ENCODE peak calls at places on chromosomes 11 and 22, in seven cellular contexts. D, E, S, N, Q, Z and V are unnamed samples.

GRCh38 chr22:45210174-45210573 is 30.5 kb downstream of the KIAA0930 start:
- DNase-seq in Q (no peak), E (no peak), D (no peak), Z (peak), S (no peak), N (no peak), V (no peak)

GRCh38 chr11:36627006-36627405 is 29.0 kb upstream of the RAG2 start:
- DNase-seq in D (no peak), E (no peak), Z (no peak), S (no peak), Q (no peak), N (no peak), V (no peak)

GRCh38 chr11:35088676-35089075 is 50.3 kb upstream of the CD44 start:
- DNase-seq in N (no peak), D (no peak), S (no peak), E (peak), Z (peak), Q (no peak), V (peak)

GRCh38 chr11:29914203-29914930 is 102.5 kb downstream of the KCNA4 start:
- DNase-seq in Z (no peak), S (no peak), N (no peak), E (no peak), Q (no peak), D (no peak), V (peak)

GRCh38 chr11:47924184-47924671 is 56.1 kb upstream of the PTPRJ start:
- DNase-seq in E (peak), Z (peak), D (no peak), Q (peak), S (no peak), N (peak), V (peak)

GRCh38 chr11:27722945-27723344 is 22.7 kb upstream of the BDNF start:
- DNase-seq in Z (no peak), D (peak), Q (no peak), E (no peak), N (no peak), S (no peak), V (peak)

GRCh38 chr11:36278531-36279245 is 10.5 kb downstream of the COMMD9 start:
- DNase-seq in Z (no peak), Q (no peak), S (no peak), D (peak), N (peak), E (no peak), V (no peak)

GRCh38 chr11:109033627-109034340 is 368.9 kb downstream of the DDX10 start:
- DNase-seq in N (peak), S (no peak), E (peak), Q (no peak), Z (no peak), D (no peak), V (peak)

GRCh38 chr11:108906826-108907225 is 242.0 kb downstream of the DDX10 start:
- DNase-seq in Z (peak), N (peak), E (peak), S (no peak), Q (no peak), D (no peak), V (peak)

GRCh38 chr11:1088927-1089737 is 14.5 kb downstream of the MUC2 start:
- DNase-seq in S (no peak), Z (no peak), Q (no peak), D (no peak), E (no peak), N (no peak), V (no peak)

GRCh38 chr22:45284705-45285305 is at the start of gene UPK3A:
- DNase-seq in S (peak), Z (peak), N (no peak), E (peak), Q (peak), D (peak), V (peak)

GRCh38 chr22:25898707-25899365 is 156.8 kb downstream of the MYO18B start:
- DNase-seq in N (no peak), Z (no peak), Q (peak), D (peak), S (no peak), E (no peak), V (no peak)

GRCh38 chr11:11620251-11620965 is 1.4 kb downstream of the GALNT18 start:
- DNase-seq in S (no peak), E (peak), Z (no peak), Q (peak), N (peak), D (peak), V (peak)

GRCh38 chr11:104772806-104773241 is 125.4 kb downstream of the CASP12 start:
- DNase-seq in E (peak), Q (peak), N (peak), Z (peak), D (no peak), S (no peak), V (peak)

GRCh38 chr22:24681236-24681635 is 78.2 kb downstream of the GGT1 start:
- DNase-seq in E (peak), Q (no peak), N (peak), S (no peak), Z (no peak), D (no peak), V (no peak)

GRCh38 chr11:129968611-129969419 is 33.8 kb downstream of the PRDM10 start:
- DNase-seq in Q (no peak), S (no peak), Z (no peak), E (no peak), D (no peak), N (no peak), V (no peak)

GRCh38 chr11:46710821-46711269 is 8.2 kb upstream of the F2 start:
- DNase-seq in E (peak), N (peak), D (no peak), Z (no peak), Q (no peak), S (no peak), V (peak)

GRCh38 chr11:86592047-86592564 is 80.3 kb downstream of the ME3 start:
- DNase-seq in E (peak), S (no peak), Z (peak), D (no peak), N (peak), Q (no peak), V (peak)

GRCh38 chr11:115660072-115660805 is 156.0 kb upstream of the CADM1 start:
- DNase-seq in S (no peak), E (no peak), Q (no peak), Z (no peak), N (peak), D (peak), V (no peak)

GRCh38 chr22:39389420-39389819 is 10.2 kb upstream of the TAB1 start:
- DNase-seq in E (no peak), Z (no peak), N (no peak), D (no peak), S (no peak), Q (no peak), V (no peak)

GRCh38 chr11:58577441-58578135 is 1.3 kb upstream of the ZFP91 start:
- DNase-seq in E (peak), Z (peak), Q (no peak), S (peak), N (peak), D (no peak), V (peak)

GRCh38 chr11:80083561-80083960 is 642.7 kb upstream of the TENM4 start:
- DNase-seq in Z (peak), N (no peak), S (no peak), Q (no peak), D (peak), E (peak), V (no peak)

GRCh38 chr22:46086577-46087335 is 63.6 kb upstream of the PPARA start:
- DNase-seq in Q (no peak), S (no peak), N (no peak), D (no peak), Z (no peak), E (no peak), V (peak)

GRCh38 chr11:15901790-15902189 is 454.6 kb downstream of the SOX6 start:
- DNase-seq in E (no peak), D (no peak), Q (no peak), S (no peak), N (no peak), Z (peak), V (no peak)

GRCh38 chr11:130947889-130948288 is 31.6 kb upstream of the SNX19 start:
- DNase-seq in E (no peak), Q (no peak), Z (no peak), N (peak), D (no peak), S (no peak), V (peak)

GRCh38 chr22:35212020-35212419 is 45.3 kb upstream of the HMGXB4 start:
- DNase-seq in D (no peak), E (peak), S (no peak), Q (no peak), Z (no peak), N (no peak), V (peak)

GRCh38 chr11:34926101-34926830 is 9.8 kb downstream of the PDHX start:
- DNase-seq in N (peak), Q (peak), D (peak), E (peak), Z (peak), S (peak), V (peak)

GRCh38 chr11:115522302-115522701 is 18.1 kb upstream of the CADM1 start:
- DNase-seq in N (no peak), Q (no peak), S (no peak), E (no peak), Z (no peak), D (no peak), V (no peak)

GRCh38 chr22:47304854-47305253 is 542.4 kb downstream of the TBC1D22A start:
- DNase-seq in Q (no peak), E (no peak), D (no peak), N (no peak), S (no peak), Z (no peak), V (no peak)

DNA sequence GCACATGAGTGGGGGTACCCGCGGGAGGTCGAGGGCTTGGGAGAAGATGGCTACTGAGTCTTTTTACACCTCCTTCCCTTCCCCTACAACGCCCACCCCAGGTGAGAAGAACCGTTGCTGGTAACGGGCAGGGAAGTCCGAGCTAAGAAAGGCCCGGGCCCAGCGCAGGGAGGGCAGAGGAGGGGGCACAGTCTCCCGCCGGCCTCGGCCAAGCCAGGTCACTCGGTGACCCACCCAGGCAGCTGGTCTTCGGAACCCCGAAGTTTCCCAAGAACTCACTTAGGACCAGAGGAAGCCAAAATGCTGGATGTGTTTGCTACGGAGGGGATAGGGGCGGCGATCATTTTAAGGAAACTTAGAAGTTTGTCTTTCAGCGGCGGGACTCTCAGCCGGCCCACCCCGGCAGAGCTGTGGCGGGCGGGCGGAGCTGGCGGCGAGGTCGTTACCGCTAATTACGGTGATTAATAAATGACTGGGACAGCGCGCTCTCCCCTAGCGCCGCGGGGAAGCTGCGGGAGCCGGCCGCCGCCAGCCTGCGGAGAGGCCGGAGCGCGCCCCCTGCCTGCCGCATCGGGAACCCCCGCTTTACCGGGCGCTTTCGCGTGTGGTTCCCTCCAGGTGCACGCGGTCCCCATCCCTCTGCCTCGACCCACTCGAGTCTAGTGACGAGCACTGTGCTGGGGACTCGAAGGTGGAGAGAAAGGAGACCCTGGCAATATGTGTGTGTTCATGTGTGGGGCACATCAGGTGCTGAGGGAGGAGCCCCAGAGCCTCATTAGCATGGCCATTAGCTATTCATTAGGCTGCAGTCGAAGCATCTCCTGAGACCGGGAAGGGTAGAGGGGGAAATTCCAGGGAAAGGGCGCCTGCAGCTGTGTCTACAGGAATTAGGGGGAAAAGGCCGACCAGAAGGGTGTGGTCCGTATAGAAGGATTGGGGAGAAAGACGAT is 945 bp downstream of the ROBO3 start:
- DNase-seq in D (peak), Z (no peak), E (peak), S (peak), Q (no peak), N (peak), V (peak)
- TF ChIP-seq EZH2 in D (peak), Z (no peak), E (no peak), S (no peak), Q (no peak), N (peak), V (peak)

DNA sequence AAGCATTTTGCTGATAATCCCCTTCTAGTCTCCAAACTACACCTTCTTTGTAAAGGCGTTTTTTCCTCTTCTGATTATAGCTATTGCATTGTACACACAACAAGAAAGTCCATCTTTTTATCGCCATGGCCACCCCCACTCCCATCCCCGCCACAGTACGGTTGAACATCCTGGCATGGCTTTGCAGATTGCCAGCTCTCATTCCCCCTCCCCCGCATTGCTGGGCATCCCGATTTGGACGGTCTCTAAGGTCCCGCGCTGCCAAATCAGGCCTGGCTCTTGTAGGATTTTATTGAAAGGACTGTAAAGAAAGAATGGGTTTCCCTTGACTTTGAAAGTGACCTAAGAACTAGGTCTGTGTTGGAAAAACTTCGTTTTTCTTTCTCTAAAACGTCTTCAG is 921 bp upstream of the SLC6A5 start:
- DNase-seq in E (no peak), Q (no peak), N (no peak), S (no peak), D (no peak), Z (no peak), V (no peak)
- TF ChIP-seq EZH2 in E (no peak), Q (no peak), N (no peak), S (no peak), D (peak), Z (no peak), V (peak)

DNA sequence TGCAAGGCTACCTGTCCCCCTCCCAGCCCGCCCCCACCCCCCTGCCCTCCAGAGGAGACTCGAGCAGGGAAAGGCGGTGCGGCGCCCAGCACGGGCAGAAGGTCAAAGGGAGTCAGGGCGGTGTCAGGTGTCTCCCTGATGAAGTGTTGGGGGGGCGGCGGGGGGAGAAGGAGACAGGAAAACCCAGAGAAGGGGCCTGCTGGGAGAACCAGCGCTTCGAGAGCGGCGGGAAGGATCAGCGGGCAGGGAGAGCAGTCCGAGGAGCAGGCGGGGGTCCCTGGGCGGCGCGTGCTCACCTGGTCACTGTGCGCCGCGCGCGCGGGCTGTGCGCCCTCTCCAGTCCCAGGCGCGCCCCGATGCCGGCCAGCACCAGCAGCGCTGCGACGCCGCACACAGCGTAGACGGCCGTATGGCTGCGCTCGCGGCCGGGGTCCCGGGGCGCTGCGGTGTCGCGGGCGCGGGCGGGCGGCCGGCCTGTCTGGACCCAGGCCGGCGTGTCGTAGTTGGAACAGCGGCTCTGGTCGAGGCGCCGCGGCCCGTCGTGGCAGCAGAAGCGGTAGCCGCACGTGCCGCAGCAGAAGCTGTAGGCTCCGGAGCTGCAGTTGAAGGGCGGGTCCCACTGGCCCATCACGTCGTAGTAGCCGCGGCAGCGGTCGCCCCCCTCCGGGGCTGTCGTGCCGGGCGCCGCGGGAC is 886 bp downstream of the SHISA8 start:
- DNase-seq in Z (no peak), E (no peak), S (no peak), Q (no peak), N (no peak), D (peak), V (peak)
- TF ChIP-seq EZH2 in Z (no peak), E (no peak), S (no peak), Q (no peak), N (peak), D (peak), V (peak)

GRCh38 chr22:28574159-28574788 is 105.4 kb downstream of the TTC28 start:
- DNase-seq in Q (no peak), Z (no peak), E (no peak), D (no peak), S (no peak), N (no peak), V (no peak)
- TF ChIP-seq EZH2 in Q (no peak), Z (no peak), E (no peak), D (no peak), S (no peak), N (no peak), V (no peak)

GRCh38 chr11:65789230-65790103 is 2.6 kb downstream of the OVOL1 start:
- DNase-seq in S (no peak), N (no peak), Z (peak), Q (no peak), E (no peak), D (no peak), V (no peak)

GRCh38 chr11:65788801-65789200 is 1.9 kb downstream of the OVOL1 start:
- DNase-seq in N (no peak), Q (no peak), D (no peak), E (no peak), Z (no peak), S (no peak), V (no peak)

GRCh38 chr11:65786008-65786785 is 666 bp upstream of the OVOL1 start:
- DNase-seq in E (no peak), Z (no peak), S (no peak), N (no peak), Q (no peak), D (peak), V (peak)

GRCh38 chr11:65786786-65787636 is at the start of gene OVOL1:
- DNase-seq in Q (peak), S (no peak), D (peak), Z (peak), N (no peak), E (peak), V (no peak)

GRCh38 chr11:65787649-65788622 is 1.1 kb downstream of the OVOL1 start:
- DNase-seq in N (no peak), E (no peak), D (peak), Q (no peak), S (no peak), Z (peak), V (peak)
- TF ChIP-seq EZH2 in N (peak), E (no peak), D (peak), Q (no peak), S (peak), Z (no peak), V (peak)

GRCh38 chr11:92969293-92969633 is 188 bp upstream of the MTNR1B start:
- DNase-seq in Q (no peak), N (no peak), Z (no peak), D (peak), S (no peak), E (no peak), V (no peak)

GRCh38 chr11:92972248-92972647 is 2.8 kb downstream of the MTNR1B start:
- DNase-seq in N (no peak), S (no peak), Q (no peak), D (no peak), E (no peak), Z (no peak), V (no peak)

GRCh38 chr11:92965196-92965595 is 4.3 kb upstream of the MTNR1B start:
- DNase-seq in D (no peak), N (no peak), Z (no peak), E (no peak), Q (no peak), S (no peak), V (no peak)

GRCh38 chr11:92967178-92967577 is 2.3 kb upstream of the MTNR1B start:
- DNase-seq in N (no peak), D (no peak), S (no peak), E (no peak), Q (no peak), Z (no peak), V (no peak)

GRCh38 chr11:92969634-92970347 is at the start of gene MTNR1B:
- DNase-seq in Z (no peak), Q (no peak), D (peak), N (no peak), S (no peak), E (no peak), V (no peak)
- TF ChIP-seq EZH2 in Z (no peak), Q (no peak), D (peak), N (peak), S (no peak), E (no peak), V (no peak)

DNA sequence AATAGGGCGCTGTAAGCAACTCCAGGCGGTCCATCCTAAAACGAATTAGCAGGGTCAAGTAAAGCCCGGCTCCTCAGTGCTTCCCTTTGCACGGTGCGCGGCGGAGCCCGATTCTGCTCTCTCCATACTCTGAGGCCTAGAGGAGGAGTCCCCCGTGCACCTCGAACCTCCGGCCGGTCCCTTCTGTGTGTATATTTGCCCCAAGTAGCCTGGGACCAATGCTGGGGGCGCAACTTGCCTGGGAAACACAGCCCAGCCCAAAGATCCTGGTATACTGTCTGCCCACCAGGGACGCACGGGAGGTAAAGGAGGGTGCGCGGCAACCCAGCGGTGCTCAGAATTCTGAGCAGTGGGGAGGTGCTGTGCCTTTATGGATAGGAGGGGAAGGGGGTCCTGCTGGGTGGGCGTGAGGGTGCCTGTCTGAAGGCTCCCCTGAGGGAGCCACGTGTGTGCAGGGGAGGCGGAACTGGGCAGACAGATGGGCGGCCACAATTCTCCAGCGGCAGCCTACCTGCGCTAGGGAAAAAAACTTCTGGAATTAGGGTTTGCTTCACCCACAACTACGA is 4.8 kb upstream of the TBX1 start:
- DNase-seq in Q (no peak), N (no peak), D (peak), Z (no peak), S (no peak), E (no peak), V (no peak)
- TF ChIP-seq EZH2 in Q (no peak), N (peak), D (peak), Z (no peak), S (no peak), E (no peak), V (peak)

GRCh38 chr22:20957118-20957690 is 9.9 kb upstream of the AIFM3 start:
- DNase-seq in N (no peak), Q (no peak), D (peak), E (peak), S (no peak), Z (no peak), V (peak)
- TF ChIP-seq EZH2 in N (no peak), Q (no peak), D (no peak), E (no peak), S (no peak), Z (no peak), V (no peak)

GRCh38 chr11:2885017-2885675 is 429 bp downstream of the CDKN1C start:
- DNase-seq in E (peak), N (peak), D (peak), Q (no peak), S (peak), Z (no peak), V (peak)
- TF ChIP-seq EZH2 in E (no peak), N (peak), D (peak), Q (no peak), S (no peak), Z (peak), V (peak)